ENCODE peak calls at places on chromosomes 1 and 21, in ten cellular contexts. One of them, this sample, is unnamed.

GRCh38 chr21:34971656-34972055 is 77.4 kb downstream of the RUNX1 start:
- DNase-seq in head of caudate nucleus: no peak
- DNase-seq in cardiac fibroblast: no peak
- DNase-seq in EL: no peak
- DNase-seq in breast epithelium: no peak
- DNase-seq in NCI-H1105 treated with DMSO at 0.1 percent for 48 hours: no peak
- DNase-seq in NCI-H1417: no peak
- DNase-seq in heart right ventricle: no peak
- DNase-seq in PC-9: no peak
- DNase-seq in NCI-H460: no peak
- DNase-seq in this sample: no peak

GRCh38 chr1:44072204-44072603 is 40.9 kb upstream of the SLC6A9 start:
- DNase-seq in head of caudate nucleus: no peak
- DNase-seq in cardiac fibroblast: peak; percentile 92
- DNase-seq in EL: peak; percentile 92
- DNase-seq in breast epithelium: no peak
- DNase-seq in NCI-H1105 treated with DMSO at 0.1 percent for 48 hours: no peak
- DNase-seq in NCI-H1417: no peak
- DNase-seq in heart right ventricle: no peak
- DNase-seq in PC-9: peak; percentile 40
- DNase-seq in NCI-H460: no peak
- DNase-seq in this sample: no peak

GRCh38 chr1:109718495-109718894 is 6.4 kb downstream of the GSTM5 start:
- DNase-seq in head of caudate nucleus: no peak
- DNase-seq in cardiac fibroblast: no peak
- DNase-seq in EL: peak; percentile 35
- DNase-seq in breast epithelium: no peak
- DNase-seq in NCI-H1105 treated with DMSO at 0.1 percent for 48 hours: no peak
- DNase-seq in NCI-H1417: no peak
- DNase-seq in heart right ventricle: no peak
- DNase-seq in PC-9: peak; percentile 67
- DNase-seq in NCI-H460: peak; percentile 44
- DNase-seq in this sample: no peak

GRCh38 chr1:117646007-117646913 is 40.4 kb downstream of the TENT5C start:
- DNase-seq in head of caudate nucleus: no peak
- DNase-seq in cardiac fibroblast: peak; percentile 39
- DNase-seq in EL: peak; percentile 16
- DNase-seq in breast epithelium: no peak
- DNase-seq in NCI-H1105 treated with DMSO at 0.1 percent for 48 hours: no peak
- DNase-seq in NCI-H1417: no peak
- DNase-seq in heart right ventricle: no peak
- DNase-seq in PC-9: no peak
- DNase-seq in NCI-H460: no peak
- DNase-seq in this sample: no peak

GRCh38 chr1:10866314-10867091 is 70.1 kb upstream of the CASZ1 start:
- DNase-seq in head of caudate nucleus: no peak
- DNase-seq in cardiac fibroblast: peak; percentile 9
- DNase-seq in EL: peak; percentile 34
- DNase-seq in breast epithelium: no peak
- DNase-seq in NCI-H1105 treated with DMSO at 0.1 percent for 48 hours: peak; percentile 49
- DNase-seq in NCI-H1417: peak; percentile 28
- DNase-seq in heart right ventricle: no peak
- DNase-seq in PC-9: no peak
- DNase-seq in NCI-H460: no peak
- DNase-seq in this sample: no peak

GRCh38 chr1:208025036-208025435 is 114.1 kb upstream of the CD34 start:
- DNase-seq in head of caudate nucleus: peak; percentile 55
- DNase-seq in cardiac fibroblast: peak; percentile 15
- DNase-seq in EL: no peak
- DNase-seq in breast epithelium: no peak
- DNase-seq in NCI-H1105 treated with DMSO at 0.1 percent for 48 hours: no peak
- DNase-seq in NCI-H1417: no peak
- DNase-seq in heart right ventricle: peak; percentile 34
- DNase-seq in PC-9: no peak
- DNase-seq in NCI-H460: no peak
- DNase-seq in this sample: no peak

GRCh38 chr1:162388615-162389014 is 7.1 kb downstream of the C1orf226 start:
- DNase-seq in head of caudate nucleus: no peak
- DNase-seq in cardiac fibroblast: peak; percentile 58
- DNase-seq in EL: no peak
- DNase-seq in breast epithelium: no peak
- DNase-seq in NCI-H1105 treated with DMSO at 0.1 percent for 48 hours: no peak
- DNase-seq in NCI-H1417: no peak
- DNase-seq in heart right ventricle: no peak
- DNase-seq in PC-9: no peak
- DNase-seq in NCI-H460: no peak
- DNase-seq in this sample: no peak

GRCh38 chr1:39732730-39733129 is 6.0 kb upstream of the PPIE start:
- DNase-seq in head of caudate nucleus: no peak
- DNase-seq in cardiac fibroblast: no peak
- DNase-seq in EL: no peak
- DNase-seq in breast epithelium: no peak
- DNase-seq in NCI-H1105 treated with DMSO at 0.1 percent for 48 hours: no peak
- DNase-seq in NCI-H1417: no peak
- DNase-seq in heart right ventricle: no peak
- DNase-seq in PC-9: no peak
- DNase-seq in NCI-H460: no peak
- DNase-seq in this sample: no peak

GRCh38 chr1:88877382-88877825 is 14.0 kb downstream of the GTF2B start:
- DNase-seq in head of caudate nucleus: no peak
- DNase-seq in cardiac fibroblast: peak; percentile 39
- DNase-seq in EL: peak; percentile 47
- DNase-seq in breast epithelium: no peak
- DNase-seq in NCI-H1105 treated with DMSO at 0.1 percent for 48 hours: peak; percentile 41
- DNase-seq in NCI-H1417: peak; percentile 5
- DNase-seq in heart right ventricle: no peak
- DNase-seq in PC-9: peak; percentile 53
- DNase-seq in NCI-H460: no peak
- DNase-seq in this sample: no peak

GRCh38 chr21:45724994-45725843 is 81.7 kb downstream of the PCBP3 start:
- DNase-seq in head of caudate nucleus: no peak
- DNase-seq in cardiac fibroblast: no peak
- DNase-seq in EL: no peak
- DNase-seq in breast epithelium: no peak
- DNase-seq in NCI-H1105 treated with DMSO at 0.1 percent for 48 hours: no peak
- DNase-seq in NCI-H1417: no peak
- DNase-seq in heart right ventricle: no peak
- DNase-seq in PC-9: no peak
- DNase-seq in NCI-H460: no peak
- DNase-seq in this sample: no peak

GRCh38 chr1:30750751-30751291 is 6.8 kb downstream of the LAPTM5 start:
- DNase-seq in head of caudate nucleus: no peak
- DNase-seq in cardiac fibroblast: no peak
- DNase-seq in EL: no peak
- DNase-seq in breast epithelium: no peak
- DNase-seq in NCI-H1105 treated with DMSO at 0.1 percent for 48 hours: no peak
- DNase-seq in NCI-H1417: no peak
- DNase-seq in heart right ventricle: no peak
- DNase-seq in PC-9: no peak
- DNase-seq in NCI-H460: no peak
- DNase-seq in this sample: no peak

GRCh38 chr1:110243146-110243545 is 33.0 kb downstream of the KCNC4 start:
- DNase-seq in head of caudate nucleus: no peak
- DNase-seq in cardiac fibroblast: no peak
- DNase-seq in EL: no peak
- DNase-seq in breast epithelium: peak; percentile 17
- DNase-seq in NCI-H1105 treated with DMSO at 0.1 percent for 48 hours: no peak
- DNase-seq in NCI-H1417: peak; percentile 30
- DNase-seq in heart right ventricle: no peak
- DNase-seq in PC-9: no peak
- DNase-seq in NCI-H460: no peak
- DNase-seq in this sample: peak; percentile 40

GRCh38 chr1:227781314-227781930 is 34.1 kb upstream of the PRSS38 start:
- DNase-seq in head of caudate nucleus: peak; percentile 16
- DNase-seq in cardiac fibroblast: no peak
- DNase-seq in EL: no peak
- DNase-seq in breast epithelium: peak; percentile 37
- DNase-seq in NCI-H1105 treated with DMSO at 0.1 percent for 48 hours: no peak
- DNase-seq in NCI-H1417: no peak
- DNase-seq in heart right ventricle: peak; percentile 2
- DNase-seq in PC-9: no peak
- DNase-seq in NCI-H460: no peak
- DNase-seq in this sample: no peak

GRCh38 chr1:219568728-219569127 is 44.2 kb downstream of the ZC3H11B start:
- DNase-seq in head of caudate nucleus: no peak
- DNase-seq in cardiac fibroblast: no peak
- DNase-seq in EL: peak; percentile 23
- DNase-seq in breast epithelium: no peak
- DNase-seq in NCI-H1105 treated with DMSO at 0.1 percent for 48 hours: no peak
- DNase-seq in NCI-H1417: no peak
- DNase-seq in heart right ventricle: no peak
- DNase-seq in PC-9: no peak
- DNase-seq in NCI-H460: no peak
- DNase-seq in this sample: no peak

GRCh38 chr1:235015291-235015990 is 113.2 kb downstream of the TOMM20 start:
- DNase-seq in head of caudate nucleus: no peak
- DNase-seq in cardiac fibroblast: no peak
- DNase-seq in EL: no peak
- DNase-seq in breast epithelium: no peak
- DNase-seq in NCI-H1105 treated with DMSO at 0.1 percent for 48 hours: no peak
- DNase-seq in NCI-H1417: no peak
- DNase-seq in heart right ventricle: no peak
- DNase-seq in PC-9: no peak
- DNase-seq in NCI-H460: no peak
- DNase-seq in this sample: no peak

GRCh38 chr1:52059326-52059725 is 3.2 kb downstream of the BTF3L4 start:
- DNase-seq in head of caudate nucleus: no peak
- DNase-seq in cardiac fibroblast: peak; percentile 62
- DNase-seq in EL: peak; percentile 66
- DNase-seq in breast epithelium: no peak
- DNase-seq in NCI-H1105 treated with DMSO at 0.1 percent for 48 hours: no peak
- DNase-seq in NCI-H1417: no peak
- DNase-seq in heart right ventricle: no peak
- DNase-seq in PC-9: peak; percentile 74
- DNase-seq in NCI-H460: no peak
- DNase-seq in this sample: no peak

GRCh38 chr1:91527781-91528180 is 27.1 kb downstream of the CDC7 start:
- DNase-seq in head of caudate nucleus: no peak
- DNase-seq in cardiac fibroblast: no peak
- DNase-seq in EL: no peak
- DNase-seq in breast epithelium: no peak
- DNase-seq in NCI-H1105 treated with DMSO at 0.1 percent for 48 hours: no peak
- DNase-seq in NCI-H1417: no peak
- DNase-seq in heart right ventricle: no peak
- DNase-seq in PC-9: no peak
- DNase-seq in NCI-H460: no peak
- DNase-seq in this sample: no peak

GRCh38 chr21:43608225-43608624 is 51.1 kb downstream of the HSF2BP start:
- DNase-seq in head of caudate nucleus: no peak
- DNase-seq in cardiac fibroblast: peak; percentile 83
- DNase-seq in EL: peak; percentile 84
- DNase-seq in breast epithelium: no peak
- DNase-seq in NCI-H1105 treated with DMSO at 0.1 percent for 48 hours: no peak
- DNase-seq in NCI-H1417: no peak
- DNase-seq in heart right ventricle: no peak
- DNase-seq in PC-9: no peak
- DNase-seq in NCI-H460: no peak
- DNase-seq in this sample: no peak

GRCh38 chr1:207885129-207886032 is 25.5 kb downstream of the CD34 start:
- DNase-seq in head of caudate nucleus: peak; percentile 86
- DNase-seq in cardiac fibroblast: peak; percentile 94
- DNase-seq in EL: peak; percentile 87
- DNase-seq in breast epithelium: peak; percentile 83
- DNase-seq in NCI-H1105 treated with DMSO at 0.1 percent for 48 hours: peak; percentile 77
- DNase-seq in NCI-H1417: peak; percentile 73
- DNase-seq in heart right ventricle: peak; percentile 90
- DNase-seq in PC-9: peak; percentile 50
- DNase-seq in NCI-H460: peak; percentile 81
- DNase-seq in this sample: peak; percentile 44

GRCh38 chr1:32736812-32737791 is 34.5 kb upstream of the SYNC start:
- DNase-seq in head of caudate nucleus: no peak
- DNase-seq in cardiac fibroblast: no peak
- DNase-seq in EL: no peak
- DNase-seq in breast epithelium: no peak
- DNase-seq in NCI-H1105 treated with DMSO at 0.1 percent for 48 hours: no peak
- DNase-seq in NCI-H1417: no peak
- DNase-seq in heart right ventricle: no peak
- DNase-seq in PC-9: no peak
- DNase-seq in NCI-H460: no peak
- DNase-seq in this sample: no peak

GRCh38 chr1:63742526-63742925 is 31.3 kb upstream of the ROR1 start:
- DNase-seq in head of caudate nucleus: no peak
- DNase-seq in cardiac fibroblast: no peak
- DNase-seq in EL: no peak
- DNase-seq in breast epithelium: no peak
- DNase-seq in NCI-H1105 treated with DMSO at 0.1 percent for 48 hours: no peak
- DNase-seq in NCI-H1417: no peak
- DNase-seq in heart right ventricle: no peak
- DNase-seq in PC-9: no peak
- DNase-seq in NCI-H460: no peak
- DNase-seq in this sample: no peak

GRCh38 chr21:43702785-43703067 is 16.2 kb upstream of the PDXK start:
- DNase-seq in head of caudate nucleus: peak; percentile 68
- DNase-seq in cardiac fibroblast: peak; percentile 14
- DNase-seq in EL: peak; percentile 44
- DNase-seq in breast epithelium: no peak
- DNase-seq in NCI-H1105 treated with DMSO at 0.1 percent for 48 hours: no peak
- DNase-seq in NCI-H1417: no peak
- DNase-seq in heart right ventricle: no peak
- DNase-seq in PC-9: no peak
- DNase-seq in NCI-H460: no peak
- DNase-seq in this sample: no peak

GRCh38 chr1:63949965-63950364 is 176.1 kb downstream of the ROR1 start:
- DNase-seq in head of caudate nucleus: no peak
- DNase-seq in cardiac fibroblast: peak; percentile 67
- DNase-seq in EL: no peak
- DNase-seq in breast epithelium: no peak
- DNase-seq in NCI-H1105 treated with DMSO at 0.1 percent for 48 hours: no peak
- DNase-seq in NCI-H1417: no peak
- DNase-seq in heart right ventricle: peak; percentile 31
- DNase-seq in PC-9: no peak
- DNase-seq in NCI-H460: no peak
- DNase-seq in this sample: no peak

GRCh38 chr1:192805832-192806323 is 3.0 kb upstream of the RGS2 start:
- DNase-seq in head of caudate nucleus: no peak
- DNase-seq in cardiac fibroblast: peak; percentile 95
- DNase-seq in EL: peak; percentile 82
- DNase-seq in breast epithelium: no peak
- DNase-seq in NCI-H1105 treated with DMSO at 0.1 percent for 48 hours: peak; percentile 35
- DNase-seq in NCI-H1417: peak; percentile 15
- DNase-seq in heart right ventricle: no peak
- DNase-seq in PC-9: peak; percentile 84
- DNase-seq in NCI-H460: peak; percentile 99
- DNase-seq in this sample: no peak

GRCh38 chr1:11649624-11650330 is 4.5 kb downstream of the FBXO2 start:
- DNase-seq in head of caudate nucleus: peak; percentile 52
- DNase-seq in cardiac fibroblast: no peak
- DNase-seq in EL: no peak
- DNase-seq in breast epithelium: no peak
- DNase-seq in NCI-H1105 treated with DMSO at 0.1 percent for 48 hours: no peak
- DNase-seq in NCI-H1417: no peak
- DNase-seq in heart right ventricle: no peak
- DNase-seq in PC-9: no peak
- DNase-seq in NCI-H460: no peak
- DNase-seq in this sample: no peak

GRCh38 chr21:37082856-37083611 is 10.0 kb downstream of the TTC3 start:
- DNase-seq in head of caudate nucleus: no peak
- DNase-seq in cardiac fibroblast: no peak
- DNase-seq in EL: no peak
- DNase-seq in breast epithelium: no peak
- DNase-seq in NCI-H1105 treated with DMSO at 0.1 percent for 48 hours: no peak
- DNase-seq in NCI-H1417: no peak
- DNase-seq in heart right ventricle: no peak
- DNase-seq in PC-9: no peak
- DNase-seq in NCI-H460: no peak
- DNase-seq in this sample: no peak

This sample was measured in NCI-H2171.